ENCODE peak calls at places on chromosomes 7 and 10, in five cellular contexts. One of them, this sample, is unnamed.
A peak's percentile ranks its signal among the peaks of the same experiment; 100 is the strongest.

GRCh38 chr7:106566672-106567071 is 94.3 kb downstream of the CCDC71L start:
- DNase-seq in HepG2: no peak
- DNase-seq in ovary: no peak
- DNase-seq in HCT116: no peak
- DNase-seq in adrenal gland: no peak
- DNase-seq in this sample: no peak

GRCh38 chr7:75971309-75971960 is 23.0 kb downstream of the TMEM120A start:
- DNase-seq in ovary: no peak
- DNase-seq in adrenal gland: no peak
- DNase-seq in HCT116: no peak
- DNase-seq in HepG2: no peak
- DNase-seq in this sample: no peak

GRCh38 chr7:15007507-15007906 is 105.0 kb upstream of the DGKB start:
- DNase-seq in ovary: no peak
- DNase-seq in HCT116: peak; percentile 43
- DNase-seq in adrenal gland: no peak
- DNase-seq in HepG2: peak; percentile 3
- DNase-seq in this sample: peak; percentile 19

GRCh38 chr10:93703066-93703465 is 674 bp upstream of the FRA10AC1 start:
- DNase-seq in HCT116: no peak
- DNase-seq in ovary: no peak
- DNase-seq in adrenal gland: no peak
- DNase-seq in HepG2: no peak
- DNase-seq in this sample: peak; percentile 37

GRCh38 chr10:133455611-133456031 is 1.9 kb downstream of the SCART1 start:
- DNase-seq in adrenal gland: no peak
- DNase-seq in ovary: no peak
- DNase-seq in HCT116: no peak
- DNase-seq in HepG2: no peak
- DNase-seq in this sample: no peak

GRCh38 chr10:47450442-47450841 is 33.5 kb downstream of the ANXA8 start:
- DNase-seq in ovary: no peak
- DNase-seq in HCT116: no peak
- DNase-seq in HepG2: no peak
- DNase-seq in adrenal gland: no peak
- DNase-seq in this sample: no peak

GRCh38 chr10:64041185-64041988 is 520.2 kb downstream of the REEP3 start:
- DNase-seq in HepG2: peak; percentile 65
- DNase-seq in ovary: peak; percentile 63
- DNase-seq in adrenal gland: peak; percentile 83
- DNase-seq in HCT116: peak; percentile 68
- DNase-seq in this sample: peak; percentile 88

GRCh38 chr7:121395494-121395960 is 581 bp downstream of the FAM3C start:
- DNase-seq in ovary: no peak
- DNase-seq in HCT116: no peak
- DNase-seq in HepG2: peak; percentile 7
- DNase-seq in adrenal gland: no peak
- DNase-seq in this sample: peak; percentile 48

GRCh38 chr10:125153693-125154490 is 6.5 kb downstream of the CTBP2 start:
- DNase-seq in HCT116: no peak
- DNase-seq in ovary: no peak
- DNase-seq in HepG2: no peak
- DNase-seq in adrenal gland: peak; percentile 19
- DNase-seq in this sample: no peak

GRCh38 chr10:132422931-132423813 is 26.2 kb downstream of the PWWP2B start:
- DNase-seq in adrenal gland: no peak
- DNase-seq in ovary: no peak
- DNase-seq in HCT116: no peak
- DNase-seq in HepG2: no peak
- DNase-seq in this sample: no peak

GRCh38 chr7:155298834-155299538 is 1.3 kb downstream of the INSIG1 start:
- DNase-seq in adrenal gland: peak; percentile 99
- DNase-seq in HCT116: peak; percentile 73
- DNase-seq in HepG2: no peak
- DNase-seq in ovary: peak; percentile 88
- DNase-seq in this sample: peak; percentile 92

GRCh38 chr7:155298288-155298833 is 683 bp downstream of the INSIG1 start:
- DNase-seq in HepG2: no peak
- DNase-seq in HCT116: no peak
- DNase-seq in ovary: no peak
- DNase-seq in adrenal gland: peak; percentile 21
- DNase-seq in this sample: no peak

GRCh38 chr7:155296006-155296787 is 1.5 kb upstream of the INSIG1 start:
- DNase-seq in HCT116: no peak
- DNase-seq in adrenal gland: no peak
- DNase-seq in HepG2: no peak
- DNase-seq in ovary: peak; percentile 40
- DNase-seq in this sample: no peak

GRCh38 chr7:155296788-155297516 is 726 bp upstream of the INSIG1 start:
- DNase-seq in ovary: peak; percentile 68
- DNase-seq in HepG2: no peak
- DNase-seq in adrenal gland: peak; percentile 80
- DNase-seq in HCT116: no peak
- DNase-seq in this sample: peak; percentile 79

GRCh38 chr7:155297517-155298287 is at the start of gene INSIG1:
- DNase-seq in ovary: peak; percentile 92
- DNase-seq in HCT116: peak; percentile 75
- DNase-seq in adrenal gland: peak; percentile 93
- DNase-seq in HepG2: no peak
- DNase-seq in this sample: peak; percentile 95
- TF ChIP-seq POLR2A in ovary: peak; percentile 89
- TF ChIP-seq POLR2A in HCT116: peak; percentile 87
- TF ChIP-seq POLR2A in adrenal gland: peak; percentile 96
- TF ChIP-seq POLR2A in HepG2: no peak
- TF ChIP-seq POLR2A in this sample: peak; percentile 96

GRCh38 chr7:21542891-21543527 is at the start of gene DNAH11:
- DNase-seq in HepG2: no peak
- DNase-seq in HCT116: no peak
- DNase-seq in ovary: no peak
- DNase-seq in adrenal gland: peak; percentile 54
- DNase-seq in this sample: peak; percentile 72
- TF ChIP-seq POLR2A in HepG2: no peak
- TF ChIP-seq POLR2A in HCT116: no peak
- TF ChIP-seq POLR2A in ovary: no peak
- TF ChIP-seq POLR2A in adrenal gland: no peak
- TF ChIP-seq POLR2A in this sample: no peak

GRCh38 chr7:1736469-1736817 is 66.4 kb downstream of the ELFN1 start:
- DNase-seq in adrenal gland: no peak
- DNase-seq in HepG2: no peak
- DNase-seq in HCT116: no peak
- DNase-seq in ovary: no peak
- DNase-seq in this sample: no peak

GRCh38 chr7:1737523-1737922 is 67.4 kb downstream of the ELFN1 start:
- DNase-seq in HepG2: no peak
- DNase-seq in adrenal gland: no peak
- DNase-seq in ovary: no peak
- DNase-seq in HCT116: no peak
- DNase-seq in this sample: no peak

GRCh38 chr7:1735806-1736468 is 65.9 kb downstream of the ELFN1 start:
- DNase-seq in adrenal gland: no peak
- DNase-seq in HepG2: no peak
- DNase-seq in HCT116: no peak
- DNase-seq in ovary: no peak
- DNase-seq in this sample: no peak

GRCh38 chr7:1737956-1738355 is 67.9 kb downstream of the ELFN1 start:
- DNase-seq in HepG2: no peak
- DNase-seq in adrenal gland: no peak
- DNase-seq in ovary: no peak
- DNase-seq in HCT116: no peak
- DNase-seq in this sample: no peak

GRCh38 chr7:1736826-1737225 is 66.7 kb downstream of the ELFN1 start:
- DNase-seq in adrenal gland: no peak
- DNase-seq in HCT116: no peak
- DNase-seq in ovary: no peak
- DNase-seq in HepG2: no peak
- DNase-seq in this sample: no peak
- TF ChIP-seq POLR2A in adrenal gland: no peak
- TF ChIP-seq POLR2A in HCT116: no peak
- TF ChIP-seq POLR2A in ovary: no peak
- TF ChIP-seq POLR2A in HepG2: no peak
- TF ChIP-seq POLR2A in this sample: no peak

GRCh38 chr7:101121996-101122932 is 4.6 kb upstream of the SERPINE1 start:
- DNase-seq in ovary: peak; percentile 83
- DNase-seq in adrenal gland: peak; percentile 80
- DNase-seq in HCT116: peak; percentile 63
- DNase-seq in HepG2: peak; percentile 93
- DNase-seq in this sample: no peak
- TF ChIP-seq POLR2A in ovary: peak; percentile 62
- TF ChIP-seq POLR2A in adrenal gland: peak; percentile 25
- TF ChIP-seq POLR2A in HCT116: no peak
- TF ChIP-seq POLR2A in HepG2: peak; percentile 87
- TF ChIP-seq POLR2A in this sample: no peak

GRCh38 chr7:66204822-66205735 is at the start of gene TPST1:
- DNase-seq in ovary: peak; percentile 92
- DNase-seq in adrenal gland: peak; percentile 91
- DNase-seq in HCT116: peak; percentile 78
- DNase-seq in HepG2: peak; percentile 89
- DNase-seq in this sample: peak; percentile 69
- TF ChIP-seq POLR2A in ovary: peak; percentile 92
- TF ChIP-seq POLR2A in adrenal gland: peak; percentile 93
- TF ChIP-seq POLR2A in HCT116: peak; percentile 91
- TF ChIP-seq POLR2A in HepG2: peak; percentile 88
- TF ChIP-seq POLR2A in this sample: no peak

GRCh38 chr7:27662490-27663205 is at the start of gene HIBADH:
- DNase-seq in HepG2: peak; percentile 98
- DNase-seq in HCT116: peak; percentile 99
- DNase-seq in ovary: peak; percentile 98
- DNase-seq in adrenal gland: peak; percentile 100
- DNase-seq in this sample: peak; percentile 99
- TF ChIP-seq POLR2A in HepG2: peak; percentile 74
- TF ChIP-seq POLR2A in HCT116: no peak
- TF ChIP-seq POLR2A in ovary: peak; percentile 90
- TF ChIP-seq POLR2A in adrenal gland: peak; percentile 84
- TF ChIP-seq POLR2A in this sample: peak; percentile 85

GRCh38 chr7:906776-907157 is 30.4 kb downstream of the GET4 start:
- DNase-seq in HCT116: no peak
- DNase-seq in ovary: no peak
- DNase-seq in HepG2: no peak
- DNase-seq in adrenal gland: no peak
- DNase-seq in this sample: no peak

GRCh38 chr7:904847-905246 is 28.5 kb downstream of the GET4 start:
- DNase-seq in ovary: no peak
- DNase-seq in HepG2: no peak
- DNase-seq in HCT116: no peak
- DNase-seq in adrenal gland: no peak
- DNase-seq in this sample: no peak

GRCh38 chr7:902996-903395 is 26.6 kb downstream of the GET4 start:
- DNase-seq in adrenal gland: no peak
- DNase-seq in ovary: no peak
- DNase-seq in HepG2: no peak
- DNase-seq in HCT116: no peak
- DNase-seq in this sample: no peak

GRCh38 chr7:901388-902154 is 25.2 kb downstream of the GET4 start:
- DNase-seq in adrenal gland: peak; percentile 95
- DNase-seq in ovary: peak; percentile 87
- DNase-seq in HepG2: peak; percentile 85
- DNase-seq in HCT116: peak; percentile 76
- DNase-seq in this sample: peak; percentile 93

DNA sequence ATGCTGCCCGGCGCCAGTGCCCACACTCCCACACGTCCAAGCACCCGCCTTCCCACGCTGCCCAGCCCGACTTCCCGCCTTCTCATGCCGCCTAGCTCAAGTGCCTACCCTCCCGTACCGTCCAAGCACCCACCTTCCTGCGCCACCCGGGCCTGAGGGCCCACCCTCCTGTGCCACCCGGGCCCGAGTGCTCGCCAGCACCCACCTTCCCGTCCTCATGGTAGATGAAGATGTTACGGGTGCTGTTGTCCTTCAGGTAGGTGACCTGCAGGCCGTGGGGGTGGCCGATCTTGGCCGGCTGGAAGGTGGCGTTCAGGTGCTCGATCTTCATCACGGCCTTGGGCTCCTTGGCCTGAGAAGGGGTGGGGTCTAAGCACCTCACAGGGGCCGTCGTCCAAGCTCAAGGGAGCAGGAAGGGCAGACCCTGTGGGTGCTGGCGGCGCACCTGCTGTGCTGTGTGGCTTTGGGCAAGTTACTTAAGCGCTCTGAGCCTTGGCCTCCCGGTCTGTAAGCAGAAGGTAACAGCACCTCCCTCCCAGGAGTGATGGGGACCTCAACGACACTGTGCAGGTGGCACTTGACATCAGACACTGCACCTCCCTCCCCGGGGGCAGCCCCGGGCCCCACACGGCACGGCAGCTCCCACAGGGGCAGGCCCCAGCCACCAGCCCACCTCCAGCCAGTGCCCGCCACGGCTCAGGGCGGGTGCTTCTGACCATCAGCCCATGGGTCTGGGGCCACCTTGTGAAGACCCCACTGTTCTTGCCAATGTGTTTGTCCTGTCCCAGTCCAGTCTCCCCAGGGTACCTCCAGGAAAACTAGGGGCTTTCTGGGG is 27.8 kb downstream of the GET4 start:
- DNase-seq in HepG2: no peak
- DNase-seq in HCT116: no peak
- DNase-seq in adrenal gland: no peak
- DNase-seq in ovary: no peak
- DNase-seq in this sample: no peak
- TF ChIP-seq POLR2A in HepG2: no peak
- TF ChIP-seq POLR2A in HCT116: no peak
- TF ChIP-seq POLR2A in adrenal gland: no peak
- TF ChIP-seq POLR2A in ovary: no peak
- TF ChIP-seq POLR2A in this sample: no peak

DNA sequence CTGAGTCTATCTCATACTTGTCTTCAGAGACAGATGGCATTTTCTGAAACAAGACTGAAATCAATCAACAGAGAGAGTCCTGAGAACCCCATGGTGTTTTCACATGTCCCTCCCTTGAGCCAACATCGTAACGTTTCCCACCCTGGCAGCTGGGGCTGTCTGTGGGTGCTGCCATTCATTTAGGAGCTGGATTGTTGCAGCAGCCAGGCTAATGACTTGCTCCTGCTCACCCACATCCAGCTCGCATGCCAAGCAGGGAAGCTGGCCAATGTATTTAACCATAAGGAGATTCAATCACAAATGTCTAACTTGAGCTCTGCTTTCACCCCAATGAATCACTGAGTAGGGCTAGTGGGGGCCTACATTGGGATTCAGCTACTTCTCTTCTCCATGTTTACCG is 146.1 kb downstream of the ADRA2A start:
- DNase-seq in ovary: no peak
- DNase-seq in HCT116: no peak
- DNase-seq in adrenal gland: no peak
- DNase-seq in HepG2: no peak
- DNase-seq in this sample: no peak
- TF ChIP-seq POLR2A in ovary: no peak
- TF ChIP-seq POLR2A in HCT116: no peak
- TF ChIP-seq POLR2A in adrenal gland: no peak
- TF ChIP-seq POLR2A in HepG2: no peak
- TF ChIP-seq POLR2A in this sample: no peak